ENCODE peak calls at places on chromosomes 3 and 15, in ten cellular contexts. H is A549; M is HFFc6; X is midbrain; W is kidney epithelial cell; V is stimulated activated CD8-positive, alpha-beta memory T cell treated with anti-CD3 and anti-CD28 coated beads, Interleukin-4, amount 100 ng/mL, for 4 hours; I is activated gamma-delta T cell; L is ascending aorta; B is lower lobe of right lung; K is EH. Y is an unnamed sample.

GRCh38 chr3:102400766-102401165 is 34.0 kb upstream of the ZPLD1 start:
- DNase-seq in K (peak), L (no peak), V (no peak), I (no peak), M (peak), W (peak), B (no peak), H (no peak), X (no peak), Y (no peak)

GRCh38 chr15:31390777-31391486 is 64.3 kb downstream of the KLF13 start:
- DNase-seq in I (no peak), K (no peak), B (no peak), M (no peak), W (no peak), V (no peak), H (no peak), X (no peak), L (no peak), Y (no peak)

GRCh38 chr15:49686626-49687025 is 65.8 kb downstream of the DTWD1 start:
- DNase-seq in V (no peak), W (no peak), M (no peak), I (no peak), L (no peak), K (peak), X (no peak), H (no peak), B (no peak), Y (no peak)

GRCh38 chr3:22175899-22176298 is 424.9 kb upstream of the ZNF385D start:
- DNase-seq in L (no peak), V (no peak), I (no peak), X (peak), K (no peak), H (no peak), W (no peak), M (no peak), B (no peak), Y (no peak)

GRCh38 chr3:102016417-102016816 is 167.1 kb downstream of the NFKBIZ start:
- DNase-seq in K (no peak), I (no peak), M (no peak), X (no peak), B (no peak), H (no peak), V (no peak), W (no peak), L (no peak), Y (no peak)

GRCh38 chr3:123448503-123449091 is at the start of gene ADCY5:
- DNase-seq in K (no peak), W (no peak), M (no peak), B (no peak), V (no peak), I (no peak), X (no peak), L (no peak), H (peak), Y (peak)

GRCh38 chr3:79521221-79521848 is 246.5 kb downstream of the ROBO1 start:
- DNase-seq in V (no peak), K (peak), L (no peak), B (no peak), H (peak), W (no peak), X (peak), I (no peak), M (peak), Y (peak)

GRCh38 chr3:186882881-186883685 is 40.6 kb downstream of the ADIPOQ start:
- DNase-seq in B (no peak), X (no peak), V (no peak), L (no peak), H (peak), W (peak), I (no peak), M (peak), K (peak), Y (no peak)

GRCh38 chr15:66774001-66774814 is 72.2 kb downstream of the SMAD6 start:
- DNase-seq in K (peak), I (no peak), W (no peak), V (no peak), B (peak), X (peak), H (peak), L (peak), M (peak), Y (peak)

GRCh38 chr15:94119923-94120775 is 111.2 kb upstream of the MCTP2 start:
- DNase-seq in H (peak), B (no peak), K (peak), X (peak), I (no peak), V (peak), L (no peak), M (peak), W (peak), Y (peak)

GRCh38 chr15:84834969-84835368 is 17.8 kb downstream of the ALPK3 start:
- DNase-seq in B (no peak), W (no peak), H (no peak), M (no peak), K (no peak), V (no peak), X (no peak), L (no peak), I (no peak), Y (no peak)

GRCh38 chr15:35912196-35912595 is 366.2 kb upstream of the DPH6 start:
- DNase-seq in X (peak), W (no peak), B (no peak), V (no peak), I (no peak), H (no peak), L (no peak), M (no peak), K (peak), Y (peak)

GRCh38 chr3:158094917-158095301 is 11.3 kb downstream of the SHOX2 start:
- DNase-seq in K (no peak), V (no peak), H (no peak), B (no peak), L (no peak), W (no peak), X (no peak), M (no peak), I (no peak), Y (no peak)

Y was measured in small intestine.